ENCODE peak calls at places on chromosomes 6 and 20, in nine cellular contexts. E is HL-60, T is glutamatergic neuron, L is AG09309, O is BE2C, H is body of pancreas, M is heart right ventricle, J is kidney, Z is ovary. I is an unnamed sample.

GRCh38 chr6:169950558-169950957 is 199.1 kb downstream of the ERMARD start:
- DNase-seq in O (peak; percentile 37), E (no peak), T (no peak), H (peak; percentile 43), M (no peak), L (no peak), Z (no peak), J (no peak), I (no peak)

GRCh38 chr20:63643499-63643898 is 9.7 kb downstream of the STMN3 start:
- DNase-seq in J (peak; percentile 82), L (no peak), E (no peak), O (no peak), H (no peak), Z (no peak), T (no peak), M (no peak), I (no peak)

GRCh38 chr6:138920906-138921305 is 67.1 kb downstream of the REPS1 start:
- DNase-seq in J (no peak), M (no peak), E (no peak), H (no peak), Z (no peak), T (no peak), L (no peak), O (no peak), I (no peak)

GRCh38 chr6:106085687-106085983 is 501 bp upstream of the PRDM1 start:
- DNase-seq in L (no peak), M (no peak), O (no peak), E (peak; percentile 33), T (no peak), J (no peak), Z (no peak), H (no peak), I (no peak)

GRCh38 chr6:168265827-168266815 is 53.5 kb downstream of the DACT2 start:
- DNase-seq in E (no peak), T (no peak), J (no peak), M (no peak), Z (no peak), O (no peak), L (no peak), H (no peak), I (no peak)

GRCh38 chr20:38134427-38135281 is 30.4 kb downstream of the TGM2 start:
- DNase-seq in Z (no peak), L (no peak), J (peak; percentile 81), M (no peak), H (no peak), O (no peak), T (no peak), E (no peak), I (no peak)

GRCh38 chr6:31834367-31834703 is 6.8 kb downstream of the HSPA1B start:
- DNase-seq in M (peak; percentile 90), Z (peak; percentile 88), J (peak; percentile 94), L (no peak), O (peak; percentile 92), T (peak; percentile 86), H (peak; percentile 86), E (peak; percentile 73), I (peak; percentile 79)

GRCh38 chr6:111731404-111732195 is 125.9 kb upstream of the TRAF3IP2 start:
- DNase-seq in E (no peak), O (no peak), Z (no peak), M (no peak), J (no peak), H (no peak), L (no peak), T (no peak), I (peak; percentile 44)

GRCh38 chr6:17086469-17086868 is 15.4 kb upstream of the STMND1 start:
- DNase-seq in J (no peak), T (peak; percentile 41), M (peak; percentile 64), Z (no peak), H (peak; percentile 70), E (peak; percentile 11), O (peak; percentile 40), L (peak; percentile 49), I (peak; percentile 28)

GRCh38 chr6:148272084-148272483 is 70.6 kb upstream of the SASH1 start:
- DNase-seq in L (peak; percentile 94), E (no peak), J (no peak), O (no peak), H (no peak), T (no peak), M (no peak), Z (no peak), I (no peak)

GRCh38 chr6:129852257-129852858 is 8.8 kb downstream of the TMEM244 start:
- DNase-seq in E (no peak), J (no peak), Z (no peak), T (no peak), M (no peak), H (no peak), O (no peak), L (no peak), I (no peak)

GRCh38 chr6:47512872-47513271 is 35.3 kb downstream of the CD2AP start:
- DNase-seq in T (no peak), O (no peak), E (no peak), L (no peak), J (no peak), H (no peak), M (no peak), Z (no peak), I (no peak)

GRCh38 chr6:91637217-91637616 is 1050.3 kb upstream of the MAP3K7 start:
- DNase-seq in T (no peak), E (no peak), H (no peak), L (no peak), Z (no peak), M (no peak), J (no peak), O (no peak), I (no peak)

GRCh38 chr6:36651659-36652379 is 26.7 kb upstream of the CDKN1A start:
- DNase-seq in J (peak; percentile 13), L (no peak), Z (no peak), T (no peak), M (no peak), H (no peak), O (no peak), E (no peak), I (no peak)

GRCh38 chr6:75526502-75527127 is 33.0 kb upstream of the FILIP1 start:
- DNase-seq in Z (peak; percentile 62), E (peak; percentile 27), L (peak; percentile 57), T (peak; percentile 37), M (peak; percentile 75), J (no peak), O (peak; percentile 52), H (peak; percentile 77), I (peak; percentile 66)

GRCh38 chr6:28188111-28188979 is 36.7 kb upstream of the ZSCAN9 start:
- DNase-seq in J (no peak), T (no peak), O (no peak), M (no peak), Z (no peak), E (no peak), L (no peak), H (no peak), I (no peak)

GRCh38 chr6:149961728-149962425 is 1.9 kb upstream of the ULBP1 start:
- DNase-seq in Z (no peak), M (no peak), T (no peak), J (no peak), L (no peak), E (no peak), O (peak; percentile 40), H (no peak), I (no peak)

DNA sequence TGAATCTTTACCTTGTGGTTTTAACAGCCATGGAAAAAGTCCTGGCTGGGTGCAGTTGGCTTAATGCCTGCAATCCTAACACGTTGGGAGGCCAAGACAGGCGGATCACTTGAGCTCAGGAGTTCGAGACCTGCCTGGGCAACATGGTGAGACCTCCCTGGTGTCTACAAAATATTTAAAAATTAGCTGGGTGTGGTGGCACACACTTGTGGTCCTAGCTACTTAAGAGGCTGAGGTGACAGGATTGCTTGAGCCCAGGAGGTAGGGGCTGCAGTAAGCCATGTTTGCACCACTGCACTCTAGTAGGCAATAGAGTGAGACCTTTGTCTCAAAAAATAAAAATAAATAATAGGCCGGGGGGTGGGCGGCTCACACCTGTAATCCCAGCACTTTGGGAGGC is 18.2 kb upstream of the RIPOR3 start:
- DNase-seq in Z (no peak), M (no peak), O (no peak), E (no peak), H (no peak), J (no peak), T (no peak), L (no peak), I (no peak)
- TF ChIP-seq CTCF in Z (no peak), M (no peak), O (no peak), E (no peak), H (no peak), J (no peak), T (no peak), L (no peak), I (no peak)

GRCh38 chr6:20306491-20306890 is 94.2 kb upstream of the MBOAT1 start:
- DNase-seq in J (no peak), M (no peak), E (no peak), Z (no peak), H (no peak), L (no peak), O (no peak), T (no peak), I (no peak)
- TF ChIP-seq CTCF in J (no peak), M (no peak), E (no peak), Z (no peak), H (no peak), L (no peak), O (no peak), T (peak; percentile 29), I (no peak)

GRCh38 chr20:137668-138131 is 4.7 kb upstream of the DEFB126 start:
- DNase-seq in M (no peak), H (no peak), O (peak; percentile 34), L (no peak), T (no peak), E (no peak), J (no peak), Z (no peak), I (no peak)
- TF ChIP-seq CTCF in M (no peak), H (no peak), O (peak; percentile 72), L (peak; percentile 14), T (peak; percentile 25), E (no peak), J (no peak), Z (no peak), I (peak; percentile 34)

GRCh38 chr20:6160736-6161135 is 37.9 kb upstream of the FERMT1 start:
- DNase-seq in L (no peak), Z (no peak), J (no peak), O (no peak), T (no peak), M (no peak), H (no peak), E (no peak), I (no peak)

GRCh38 chr20:6152777-6153176 is 29.9 kb upstream of the FERMT1 start:
- DNase-seq in M (no peak), H (no peak), T (no peak), L (no peak), E (no peak), O (no peak), J (no peak), Z (no peak), I (no peak)

GRCh38 chr20:6162239-6162638 is 39.4 kb upstream of the FERMT1 start:
- DNase-seq in J (peak; percentile 80), H (no peak), L (no peak), M (peak; percentile 76), E (no peak), T (no peak), Z (no peak), O (no peak), I (no peak)

GRCh38 chr20:6157345-6157744 is 34.5 kb upstream of the FERMT1 start:
- DNase-seq in H (no peak), M (no peak), J (no peak), Z (no peak), O (no peak), L (no peak), E (no peak), T (no peak), I (no peak)
- TF ChIP-seq CTCF in H (no peak), M (no peak), J (no peak), Z (no peak), O (peak; percentile 58), L (peak; percentile 25), E (no peak), T (no peak), I (no peak)

GRCh38 chr6:8059129-8059528 is 5.1 kb downstream of the BLOC1S5 start:
- DNase-seq in T (no peak), J (no peak), M (no peak), E (no peak), H (no peak), L (no peak), O (no peak), Z (no peak), I (no peak)
- TF ChIP-seq CTCF in T (peak; percentile 13), J (no peak), M (peak; percentile 66), E (no peak), H (no peak), L (peak; percentile 16), O (peak; percentile 8), Z (peak; percentile 17), I (peak; percentile 60)

I was measured in neural crest cell.